ENCODE peak calls at places on chromosomes 1 and 21, in ten cellular contexts. One of them, this sample, is unnamed.

GRCh38 chr1:109625601-109626560 is 6.2 kb downstream of the AMPD2 start:
- DNase-seq in AG04450: no peak
- DNase-seq in sciatic nerve: no peak
- DNase-seq in CD4-positive, alpha-beta memory T cell: no peak
- DNase-seq in left ventricle myocardium inferior: no peak
- DNase-seq in NCI-H446 treated with DMSO at 0.1 percent for 48 hours: no peak
- DNase-seq in NCI-H2029: no peak
- DNase-seq in OCI-LY7: no peak
- DNase-seq in RCC 7860: no peak
- DNase-seq in NCI-H1105: no peak
- DNase-seq in this sample: no peak

GRCh38 chr1:218660678-218661053 is 315.5 kb downstream of the TGFB2 start:
- DNase-seq in AG04450: no peak
- DNase-seq in sciatic nerve: no peak
- DNase-seq in left ventricle myocardium inferior: no peak
- DNase-seq in RCC 7860: peak; percentile 87
- DNase-seq in CD4-positive, alpha-beta memory T cell: no peak
- DNase-seq in NCI-H2029: no peak
- DNase-seq in NCI-H1105: no peak
- DNase-seq in OCI-LY7: no peak
- DNase-seq in NCI-H446 treated with DMSO at 0.1 percent for 48 hours: no peak
- DNase-seq in this sample: no peak

GRCh38 chr1:41504126-41505035 is 19.9 kb upstream of the EDN2 start:
- DNase-seq in NCI-H2029: peak; percentile 100
- DNase-seq in RCC 7860: peak; percentile 90
- DNase-seq in AG04450: no peak
- DNase-seq in OCI-LY7: no peak
- DNase-seq in CD4-positive, alpha-beta memory T cell: no peak
- DNase-seq in left ventricle myocardium inferior: no peak
- DNase-seq in NCI-H1105: peak; percentile 61
- DNase-seq in NCI-H446 treated with DMSO at 0.1 percent for 48 hours: peak; percentile 71
- DNase-seq in sciatic nerve: no peak
- DNase-seq in this sample: no peak

GRCh38 chr1:28553229-28553930 is 495 bp downstream of the TRNAU1AP start:
- DNase-seq in RCC 7860: peak; percentile 40
- DNase-seq in left ventricle myocardium inferior: peak; percentile 26
- DNase-seq in CD4-positive, alpha-beta memory T cell: no peak
- DNase-seq in OCI-LY7: peak; percentile 59
- DNase-seq in NCI-H446 treated with DMSO at 0.1 percent for 48 hours: no peak
- DNase-seq in AG04450: no peak
- DNase-seq in sciatic nerve: peak; percentile 69
- DNase-seq in NCI-H2029: no peak
- DNase-seq in NCI-H1105: peak; percentile 50
- DNase-seq in this sample: no peak

GRCh38 chr1:234527346-234527745 is 48.4 kb upstream of the TARBP1 start:
- DNase-seq in NCI-H1105: no peak
- DNase-seq in CD4-positive, alpha-beta memory T cell: no peak
- DNase-seq in NCI-H446 treated with DMSO at 0.1 percent for 48 hours: no peak
- DNase-seq in sciatic nerve: no peak
- DNase-seq in AG04450: no peak
- DNase-seq in OCI-LY7: no peak
- DNase-seq in RCC 7860: no peak
- DNase-seq in NCI-H2029: no peak
- DNase-seq in left ventricle myocardium inferior: no peak
- DNase-seq in this sample: no peak

GRCh38 chr1:97488505-97488904 is 432.3 kb downstream of the DPYD start:
- DNase-seq in RCC 7860: no peak
- DNase-seq in NCI-H2029: no peak
- DNase-seq in CD4-positive, alpha-beta memory T cell: no peak
- DNase-seq in sciatic nerve: no peak
- DNase-seq in NCI-H1105: no peak
- DNase-seq in left ventricle myocardium inferior: no peak
- DNase-seq in NCI-H446 treated with DMSO at 0.1 percent for 48 hours: no peak
- DNase-seq in AG04450: no peak
- DNase-seq in OCI-LY7: no peak
- DNase-seq in this sample: no peak

GRCh38 chr1:3352952-3353331 is 101.5 kb upstream of the ARHGEF16 start:
- DNase-seq in sciatic nerve: peak; percentile 79
- DNase-seq in RCC 7860: peak; percentile 14
- DNase-seq in CD4-positive, alpha-beta memory T cell: no peak
- DNase-seq in AG04450: no peak
- DNase-seq in NCI-H446 treated with DMSO at 0.1 percent for 48 hours: no peak
- DNase-seq in left ventricle myocardium inferior: peak; percentile 71
- DNase-seq in OCI-LY7: no peak
- DNase-seq in NCI-H1105: no peak
- DNase-seq in NCI-H2029: no peak
- DNase-seq in this sample: no peak

GRCh38 chr1:65104854-65105540 is 43.0 kb upstream of the AK4 start:
- DNase-seq in CD4-positive, alpha-beta memory T cell: no peak
- DNase-seq in RCC 7860: no peak
- DNase-seq in sciatic nerve: no peak
- DNase-seq in OCI-LY7: no peak
- DNase-seq in left ventricle myocardium inferior: no peak
- DNase-seq in AG04450: no peak
- DNase-seq in NCI-H446 treated with DMSO at 0.1 percent for 48 hours: no peak
- DNase-seq in NCI-H2029: no peak
- DNase-seq in NCI-H1105: no peak
- DNase-seq in this sample: no peak

GRCh38 chr21:22351076-22351475 is 1352.9 kb downstream of the NCAM2 start:
- DNase-seq in left ventricle myocardium inferior: no peak
- DNase-seq in CD4-positive, alpha-beta memory T cell: no peak
- DNase-seq in NCI-H446 treated with DMSO at 0.1 percent for 48 hours: no peak
- DNase-seq in NCI-H1105: no peak
- DNase-seq in RCC 7860: no peak
- DNase-seq in OCI-LY7: no peak
- DNase-seq in NCI-H2029: no peak
- DNase-seq in sciatic nerve: no peak
- DNase-seq in AG04450: no peak
- DNase-seq in this sample: no peak